ENCODE peak calls at places on chromosomes 2 and 18, in four cellular contexts. Y is HCT116, Q is HepG2, W is K562. G is an unnamed sample.

GRCh38 chr18:74284501-74285004 is 7.2 kb downstream of the CYB5A start:
- DNase-seq in Y (no peak), Q (no peak), W (no peak), G (no peak)

GRCh38 chr18:44602380-44602779 is 78.3 kb upstream of the SETBP1 start:
- DNase-seq in Y (no peak), Q (no peak), W (no peak), G (no peak)

GRCh38 chr2:95270541-95271081 is 3.6 kb upstream of the PROM2 start:
- DNase-seq in Y (no peak), Q (no peak), W (no peak), G (no peak)

GRCh38 chr2:175600024-175600831 is 401.8 kb downstream of the LNPK start:
- DNase-seq in Y (no peak), Q (no peak), W (no peak), G (no peak)

GRCh38 chr2:136411946-136412345 is 294.0 kb upstream of the CXCR4 start:
- DNase-seq in Y (no peak), Q (no peak), W (no peak), G (no peak)

GRCh38 chr2:80930777-80931176 is 626.2 kb upstream of the LRRTM1 start:
- DNase-seq in Y (no peak), Q (no peak), W (no peak), G (no peak)

GRCh38 chr2:241539616-241540374 is 18.8 kb upstream of the BOK start:
- DNase-seq in Y (no peak), Q (no peak), W (no peak), G (no peak)

GRCh38 chr2:36743954-36744353 is 47.4 kb downstream of the VIT start:
- DNase-seq in Y (no peak), Q (no peak), W (no peak), G (no peak)

GRCh38 chr2:54787760-54788366 is 64.4 kb downstream of the EML6 start:
- DNase-seq in Y (no peak), Q (no peak), W (no peak), G (no peak)

GRCh38 chr2:218397502-218398436 is 1.9 kb upstream of the CTDSP1 start:
- DNase-seq in Y (peak), Q (peak), W (peak), G (no peak)

GRCh38 chr2:115549731-115550130 is 1107.3 kb downstream of the DPP10 start:
- DNase-seq in Y (no peak), Q (no peak), W (no peak), G (no peak)

GRCh38 chr18:65942854-65943253 is 192.0 kb downstream of the CDH7 start:
- DNase-seq in Y (no peak), Q (no peak), W (no peak), G (no peak)

GRCh38 chr2:37635359-37636208 is 35.9 kb downstream of the CDC42EP3 start:
- DNase-seq in Y (no peak), Q (no peak), W (no peak), G (no peak)

GRCh38 chr2:122055541-122055940 is 300.1 kb downstream of the TSN start:
- DNase-seq in Y (no peak), Q (no peak), W (no peak), G (no peak)

GRCh38 chr18:78977627-78978271 is 1.9 kb upstream of the SALL3 start:
- DNase-seq in Y (no peak), Q (no peak), W (no peak), G (no peak)

GRCh38 chr2:190859347-190860297 is 21.0 kb upstream of the GLS start:
- DNase-seq in Y (no peak), Q (no peak), W (no peak), G (no peak)

GRCh38 chr2:79723830-79724229 is 211.0 kb downstream of the CTNNA2 start:
- DNase-seq in Y (no peak), Q (no peak), W (no peak), G (peak)

GRCh38 chr2:60675309-60675708 is 80.8 kb upstream of the PAPOLG start:
- DNase-seq in Y (no peak), Q (no peak), W (no peak), G (no peak)

GRCh38 chr2:85540131-85540587 is 1.2 kb downstream of the MAT2A start:
- DNase-seq in Y (no peak), Q (no peak), W (no peak), G (no peak)

GRCh38 chr2:218745559-218746469 is 35.2 kb downstream of the TTLL4 start:
- DNase-seq in Y (peak), Q (peak), W (no peak), G (no peak)

GRCh38 chr2:6914829-6915228 is 2.4 kb upstream of the RNF144A start:
- DNase-seq in Y (peak), Q (no peak), W (no peak), G (peak)

GRCh38 chr2:56239437-56239836 is 55.6 kb downstream of the CCDC85A start:
- DNase-seq in Y (no peak), Q (no peak), W (no peak), G (no peak)

GRCh38 chr2:61328707-61329251 is 142.1 kb downstream of the USP34 start:
- DNase-seq in Y (peak), Q (no peak), W (no peak), G (peak)

DNA sequence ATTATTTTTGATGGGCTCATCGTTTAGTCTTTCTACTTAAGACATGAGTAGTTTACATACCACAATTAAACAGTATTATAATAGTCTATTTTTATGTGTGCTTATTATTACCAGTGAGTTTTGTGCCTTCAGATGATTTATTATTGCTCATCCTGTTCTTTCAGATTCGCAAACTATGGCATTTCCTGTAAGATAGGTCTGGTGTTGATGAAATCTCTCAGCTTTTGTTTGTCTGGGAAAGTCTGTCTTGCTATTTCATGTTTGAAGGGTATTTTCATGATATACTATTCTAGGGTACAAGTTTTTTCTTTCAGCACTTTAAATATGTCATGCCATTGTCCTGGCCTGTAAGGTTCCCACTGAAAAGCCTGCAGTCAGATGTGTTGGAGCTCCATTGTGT is 101.3 kb downstream of the DNAH7 start:
- DNase-seq in Y (no peak), Q (no peak), W (no peak), G (no peak)
- TF ChIP-seq TCF7L2 in Y (no peak), Q (no peak), W (no peak), G (no peak)

GRCh38 chr2:215423928-215424540 is 11.8 kb downstream of the FN1 start:
- DNase-seq in Y (no peak), Q (no peak), W (no peak), G (no peak)

GRCh38 chr2:215422676-215423075 is 13.2 kb downstream of the FN1 start:
- DNase-seq in Y (no peak), Q (no peak), W (no peak), G (no peak)

GRCh38 chr2:215425021-215425782 is 10.7 kb downstream of the FN1 start:
- DNase-seq in Y (no peak), Q (no peak), W (no peak), G (no peak)

GRCh38 chr2:215421859-215422461 is 13.9 kb downstream of the FN1 start:
- DNase-seq in Y (no peak), Q (no peak), W (peak), G (no peak)

DNA sequence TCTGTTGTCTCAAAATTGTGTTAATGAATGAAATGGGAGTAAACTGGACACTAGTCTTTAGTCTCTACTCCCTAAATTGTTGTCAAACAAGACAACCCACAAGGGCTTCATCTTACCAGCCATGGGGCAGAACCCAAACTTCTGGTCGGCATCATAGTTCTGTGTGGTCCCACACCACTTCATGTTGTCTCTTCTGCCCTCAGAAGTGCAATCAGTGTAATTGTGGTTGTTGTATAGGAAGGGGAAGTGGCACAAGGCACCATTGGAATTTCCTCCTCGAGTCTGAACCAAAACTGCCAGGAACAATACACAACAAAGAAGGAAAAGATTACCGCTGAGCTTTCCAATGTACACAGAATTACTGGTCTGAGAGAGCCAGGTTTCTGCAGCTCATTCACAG is 12.6 kb downstream of the FN1 start:
- DNase-seq in Y (no peak), Q (no peak), W (no peak), G (no peak)
- H3K27ac ChIP-seq in Y (no peak), Q (peak), W (no peak), G (no peak)

DNA sequence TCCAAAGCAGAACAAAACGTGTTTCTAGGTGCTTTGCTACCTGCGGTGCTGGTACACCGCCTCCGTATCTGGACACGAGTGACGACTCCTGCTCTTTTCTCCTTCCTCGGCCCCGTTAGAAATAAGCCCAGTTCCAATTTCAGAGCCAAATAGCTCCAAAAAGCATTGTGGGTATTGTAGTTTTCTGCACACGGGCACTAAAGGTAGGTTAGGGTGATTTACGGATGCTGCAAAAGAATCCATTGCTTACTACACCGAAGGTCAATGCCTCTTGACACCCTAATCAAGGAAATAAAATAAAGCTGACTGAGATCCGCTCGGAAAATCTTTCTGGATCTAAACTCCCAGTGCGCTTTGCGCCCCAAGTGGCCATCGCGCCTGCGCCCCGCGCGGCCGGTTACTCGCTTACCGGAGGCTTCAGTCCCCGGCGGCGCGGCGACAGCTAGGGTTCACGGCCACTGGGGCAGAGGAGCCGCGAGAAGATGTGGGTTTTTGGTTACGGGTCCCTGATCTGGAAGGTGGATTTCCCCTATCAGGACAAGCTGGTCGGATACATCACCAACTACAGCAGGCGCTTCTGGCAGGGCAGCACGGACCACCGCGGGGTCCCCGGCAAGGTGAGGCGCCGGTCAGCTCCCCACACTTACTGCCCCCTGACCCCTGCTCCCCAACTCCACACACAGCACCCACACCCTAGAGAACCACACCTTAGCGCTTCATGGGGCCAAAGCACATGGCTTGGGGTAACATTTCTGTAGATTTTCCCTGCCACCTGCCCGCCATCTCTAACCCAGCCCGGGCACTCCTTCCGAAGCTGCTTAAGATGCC is at the start of gene CHAC2:
- DNase-seq in Y (peak), Q (peak), W (peak), G (peak)
- TF ChIP-seq CTCF in Y (peak), Q (peak), W (peak), G (no peak)

GRCh38 chr2:26840937-26841610 is 6.9 kb upstream of the DPYSL5 start:
- DNase-seq in Y (peak), Q (peak), W (no peak), G (no peak)

GRCh38 chr2:26843041-26843440 is 4.9 kb upstream of the DPYSL5 start:
- DNase-seq in Y (no peak), Q (no peak), W (no peak), G (no peak)

GRCh38 chr2:26838121-26838906 is 9.6 kb upstream of the DPYSL5 start:
- DNase-seq in Y (no peak), Q (no peak), W (no peak), G (no peak)
- TF ChIP-seq TCF7L2 in Y (peak), Q (no peak), W (no peak), G (no peak)

DNA sequence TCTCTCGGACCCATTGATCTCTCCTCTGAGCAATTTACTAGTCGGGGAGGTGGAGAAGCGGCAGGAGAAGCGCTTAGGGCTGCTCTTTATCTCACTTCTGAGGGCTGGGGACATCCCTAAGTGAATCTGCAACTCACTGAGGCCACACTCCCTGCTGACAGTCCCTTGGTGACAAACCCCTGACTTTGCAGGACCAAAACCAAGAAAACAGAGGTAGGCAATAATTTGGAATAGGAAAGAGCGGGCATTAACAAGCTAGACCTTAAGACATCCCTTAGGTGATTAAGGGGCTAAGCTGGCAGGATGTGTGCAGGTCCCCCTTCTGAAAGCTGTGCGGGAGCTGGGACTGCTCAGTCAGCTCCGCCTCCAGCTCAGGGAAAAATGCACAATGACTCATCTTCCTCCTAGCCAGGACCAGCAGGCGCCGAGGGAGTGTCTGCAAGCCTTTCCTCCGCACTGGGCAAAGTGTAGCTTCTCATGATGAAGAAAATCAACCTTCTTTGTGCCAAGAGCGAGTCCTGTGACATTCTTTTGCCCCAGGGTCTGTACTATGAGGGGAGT is 63.3 kb downstream of the BOD1L2 start:
- DNase-seq in Y (peak), Q (peak), W (no peak), G (peak)
- H3K27ac ChIP-seq in Y (peak), Q (no peak), W (no peak), G (no peak)

GRCh38 chr2:197356136-197356535 is 45.6 kb upstream of the ANKRD44 start:
- DNase-seq in Y (peak), Q (no peak), W (no peak), G (no peak)
- TF ChIP-seq CTCF in Y (peak), Q (no peak), W (peak), G (peak)

DNA sequence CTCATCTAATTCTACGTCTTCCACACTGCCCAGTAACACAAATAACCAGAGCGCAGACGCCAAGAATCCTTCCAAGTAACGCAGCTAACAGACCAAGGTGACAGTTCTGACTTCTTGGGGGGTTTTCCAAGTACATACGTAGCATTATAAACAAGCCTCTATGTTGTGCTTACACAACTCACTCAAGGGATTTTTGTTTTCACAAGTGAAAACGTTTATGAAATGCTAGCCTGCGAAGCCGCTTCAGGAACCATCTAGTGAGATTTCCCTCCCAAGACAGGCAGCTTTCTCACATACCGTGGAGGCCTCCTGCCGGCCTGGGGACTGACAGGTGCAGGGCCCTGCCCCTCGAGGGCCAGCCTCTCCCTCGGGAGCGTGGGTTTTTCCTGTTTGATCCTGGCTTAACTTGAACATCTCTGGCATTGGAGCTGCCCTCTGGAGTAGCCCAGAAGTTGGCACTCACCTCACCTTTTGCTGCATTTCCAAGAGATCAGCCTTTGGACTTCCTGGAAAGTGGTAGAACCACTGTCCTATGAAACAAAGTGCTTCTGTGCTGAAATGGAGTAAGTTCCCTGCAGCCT is 151.1 kb downstream of the MBP start:
- DNase-seq in Y (no peak), Q (no peak), W (no peak), G (no peak)
- TF ChIP-seq TCF7L2 in Y (no peak), Q (no peak), W (no peak), G (no peak)